ENCODE peak calls at places on chromosomes 7 and 10, in seven cellular contexts. One of them, this sample, is unnamed.

GRCh38 chr10:27285093-27285492 is 44.5 kb upstream of the ACBD5 start:
- DNase-seq in B cell: no peak
- DNase-seq in left ventricle myocardium inferior: no peak
- DNase-seq in naive thymus-derived CD8-positive, alpha-beta T cell: peak; percentile 33
- DNase-seq in C1 segment of cervical spinal cord: no peak
- DNase-seq in iPS DF 19.7: no peak
- DNase-seq in stimulated activated CD8-positive, alpha-beta memory T cell treated with anti-CD3 and anti-CD28 coated beads, Interleukin-4, amount 100 ng/mL, for 4 hours: no peak
- DNase-seq in this sample: no peak

GRCh38 chr7:29243777-29244655 is 49.4 kb downstream of the CHN2 start:
- DNase-seq in B cell: peak; percentile 30
- DNase-seq in left ventricle myocardium inferior: no peak
- DNase-seq in naive thymus-derived CD8-positive, alpha-beta T cell: peak; percentile 8
- DNase-seq in C1 segment of cervical spinal cord: no peak
- DNase-seq in iPS DF 19.7: peak; percentile 50
- DNase-seq in stimulated activated CD8-positive, alpha-beta memory T cell treated with anti-CD3 and anti-CD28 coated beads, Interleukin-4, amount 100 ng/mL, for 4 hours: peak; percentile 6
- DNase-seq in this sample: peak; percentile 11

GRCh38 chr7:2247141-2247985 is 5.3 kb downstream of the NUDT1 start:
- DNase-seq in B cell: peak; percentile 63
- DNase-seq in left ventricle myocardium inferior: no peak
- DNase-seq in naive thymus-derived CD8-positive, alpha-beta T cell: no peak
- DNase-seq in C1 segment of cervical spinal cord: no peak
- DNase-seq in iPS DF 19.7: no peak
- DNase-seq in stimulated activated CD8-positive, alpha-beta memory T cell treated with anti-CD3 and anti-CD28 coated beads, Interleukin-4, amount 100 ng/mL, for 4 hours: no peak
- DNase-seq in this sample: no peak

GRCh38 chr10:3764626-3765375 is 20.2 kb downstream of the KLF6 start:
- DNase-seq in B cell: peak; percentile 24
- DNase-seq in left ventricle myocardium inferior: no peak
- DNase-seq in naive thymus-derived CD8-positive, alpha-beta T cell: no peak
- DNase-seq in C1 segment of cervical spinal cord: no peak
- DNase-seq in iPS DF 19.7: no peak
- DNase-seq in stimulated activated CD8-positive, alpha-beta memory T cell treated with anti-CD3 and anti-CD28 coated beads, Interleukin-4, amount 100 ng/mL, for 4 hours: no peak
- DNase-seq in this sample: no peak

GRCh38 chr10:43041422-43042342 is 35.2 kb upstream of the RET start:
- DNase-seq in B cell: no peak
- DNase-seq in left ventricle myocardium inferior: peak; percentile 7
- DNase-seq in naive thymus-derived CD8-positive, alpha-beta T cell: no peak
- DNase-seq in C1 segment of cervical spinal cord: no peak
- DNase-seq in iPS DF 19.7: no peak
- DNase-seq in stimulated activated CD8-positive, alpha-beta memory T cell treated with anti-CD3 and anti-CD28 coated beads, Interleukin-4, amount 100 ng/mL, for 4 hours: no peak
- DNase-seq in this sample: no peak

GRCh38 chr10:68562666-68563522 is 2.8 kb downstream of the TET1 start:
- DNase-seq in B cell: no peak
- DNase-seq in left ventricle myocardium inferior: no peak
- DNase-seq in naive thymus-derived CD8-positive, alpha-beta T cell: peak; percentile 4
- DNase-seq in C1 segment of cervical spinal cord: no peak
- DNase-seq in iPS DF 19.7: peak; percentile 77
- DNase-seq in stimulated activated CD8-positive, alpha-beta memory T cell treated with anti-CD3 and anti-CD28 coated beads, Interleukin-4, amount 100 ng/mL, for 4 hours: no peak
- DNase-seq in this sample: no peak

GRCh38 chr10:52215745-52216361 is 98.2 kb upstream of the DKK1 start:
- DNase-seq in B cell: peak; percentile 70
- DNase-seq in left ventricle myocardium inferior: no peak
- DNase-seq in naive thymus-derived CD8-positive, alpha-beta T cell: peak; percentile 49
- DNase-seq in C1 segment of cervical spinal cord: no peak
- DNase-seq in iPS DF 19.7: no peak
- DNase-seq in stimulated activated CD8-positive, alpha-beta memory T cell treated with anti-CD3 and anti-CD28 coated beads, Interleukin-4, amount 100 ng/mL, for 4 hours: peak; percentile 2
- DNase-seq in this sample: no peak

GRCh38 chr7:155198901-155199845 is 98.5 kb upstream of the INSIG1 start:
- DNase-seq in B cell: no peak
- DNase-seq in left ventricle myocardium inferior: no peak
- DNase-seq in naive thymus-derived CD8-positive, alpha-beta T cell: no peak
- DNase-seq in C1 segment of cervical spinal cord: no peak
- DNase-seq in iPS DF 19.7: no peak
- DNase-seq in stimulated activated CD8-positive, alpha-beta memory T cell treated with anti-CD3 and anti-CD28 coated beads, Interleukin-4, amount 100 ng/mL, for 4 hours: peak; percentile 15
- DNase-seq in this sample: peak; percentile 37

GRCh38 chr7:74717889-74718288 is 55.9 kb upstream of the NCF1 start:
- DNase-seq in B cell: no peak
- DNase-seq in left ventricle myocardium inferior: no peak
- DNase-seq in naive thymus-derived CD8-positive, alpha-beta T cell: no peak
- DNase-seq in C1 segment of cervical spinal cord: no peak
- DNase-seq in iPS DF 19.7: no peak
- DNase-seq in stimulated activated CD8-positive, alpha-beta memory T cell treated with anti-CD3 and anti-CD28 coated beads, Interleukin-4, amount 100 ng/mL, for 4 hours: no peak
- DNase-seq in this sample: no peak

GRCh38 chr10:955127-955819 is 23.8 kb upstream of the LARP4B start:
- DNase-seq in B cell: no peak
- DNase-seq in left ventricle myocardium inferior: no peak
- DNase-seq in naive thymus-derived CD8-positive, alpha-beta T cell: no peak
- DNase-seq in C1 segment of cervical spinal cord: no peak
- DNase-seq in iPS DF 19.7: no peak
- DNase-seq in stimulated activated CD8-positive, alpha-beta memory T cell treated with anti-CD3 and anti-CD28 coated beads, Interleukin-4, amount 100 ng/mL, for 4 hours: no peak
- DNase-seq in this sample: no peak

GRCh38 chr10:17396004-17396403 is 58.4 kb downstream of the ST8SIA6 start:
- DNase-seq in B cell: no peak
- DNase-seq in left ventricle myocardium inferior: no peak
- DNase-seq in naive thymus-derived CD8-positive, alpha-beta T cell: no peak
- DNase-seq in C1 segment of cervical spinal cord: no peak
- DNase-seq in iPS DF 19.7: no peak
- DNase-seq in stimulated activated CD8-positive, alpha-beta memory T cell treated with anti-CD3 and anti-CD28 coated beads, Interleukin-4, amount 100 ng/mL, for 4 hours: no peak
- DNase-seq in this sample: no peak

GRCh38 chr7:585229-585711 is 65.6 kb upstream of the PDGFA start:
- DNase-seq in B cell: no peak
- DNase-seq in left ventricle myocardium inferior: no peak
- DNase-seq in naive thymus-derived CD8-positive, alpha-beta T cell: no peak
- DNase-seq in C1 segment of cervical spinal cord: no peak
- DNase-seq in iPS DF 19.7: no peak
- DNase-seq in stimulated activated CD8-positive, alpha-beta memory T cell treated with anti-CD3 and anti-CD28 coated beads, Interleukin-4, amount 100 ng/mL, for 4 hours: no peak
- DNase-seq in this sample: peak; percentile 40

GRCh38 chr7:78924581-78924980 is 528.9 kb downstream of the MAGI2 start:
- DNase-seq in B cell: no peak
- DNase-seq in left ventricle myocardium inferior: no peak
- DNase-seq in naive thymus-derived CD8-positive, alpha-beta T cell: no peak
- DNase-seq in C1 segment of cervical spinal cord: no peak
- DNase-seq in iPS DF 19.7: peak; percentile 12
- DNase-seq in stimulated activated CD8-positive, alpha-beta memory T cell treated with anti-CD3 and anti-CD28 coated beads, Interleukin-4, amount 100 ng/mL, for 4 hours: no peak
- DNase-seq in this sample: no peak

GRCh38 chr7:158165711-158166110 is 421.9 kb downstream of the PTPRN2 start:
- DNase-seq in B cell: no peak
- DNase-seq in left ventricle myocardium inferior: no peak
- DNase-seq in naive thymus-derived CD8-positive, alpha-beta T cell: no peak
- DNase-seq in C1 segment of cervical spinal cord: no peak
- DNase-seq in iPS DF 19.7: no peak
- DNase-seq in stimulated activated CD8-positive, alpha-beta memory T cell treated with anti-CD3 and anti-CD28 coated beads, Interleukin-4, amount 100 ng/mL, for 4 hours: no peak
- DNase-seq in this sample: no peak

GRCh38 chr10:43120116-43120947 is 17.9 kb upstream of the CSGALNACT2 start:
- DNase-seq in B cell: no peak
- DNase-seq in left ventricle myocardium inferior: no peak
- DNase-seq in naive thymus-derived CD8-positive, alpha-beta T cell: no peak
- DNase-seq in C1 segment of cervical spinal cord: no peak
- DNase-seq in iPS DF 19.7: no peak
- DNase-seq in stimulated activated CD8-positive, alpha-beta memory T cell treated with anti-CD3 and anti-CD28 coated beads, Interleukin-4, amount 100 ng/mL, for 4 hours: no peak
- DNase-seq in this sample: no peak

GRCh38 chr10:63976538-63976937 is 455.3 kb downstream of the REEP3 start:
- DNase-seq in B cell: peak; percentile 23
- DNase-seq in left ventricle myocardium inferior: no peak
- DNase-seq in naive thymus-derived CD8-positive, alpha-beta T cell: no peak
- DNase-seq in C1 segment of cervical spinal cord: peak; percentile 25
- DNase-seq in iPS DF 19.7: no peak
- DNase-seq in stimulated activated CD8-positive, alpha-beta memory T cell treated with anti-CD3 and anti-CD28 coated beads, Interleukin-4, amount 100 ng/mL, for 4 hours: no peak
- DNase-seq in this sample: no peak

GRCh38 chr7:151754142-151754590 is 122.7 kb downstream of the PRKAG2 start:
- DNase-seq in B cell: peak; percentile 63
- DNase-seq in left ventricle myocardium inferior: peak; percentile 76
- DNase-seq in naive thymus-derived CD8-positive, alpha-beta T cell: no peak
- DNase-seq in C1 segment of cervical spinal cord: peak; percentile 63
- DNase-seq in iPS DF 19.7: peak; percentile 96
- DNase-seq in stimulated activated CD8-positive, alpha-beta memory T cell treated with anti-CD3 and anti-CD28 coated beads, Interleukin-4, amount 100 ng/mL, for 4 hours: no peak
- DNase-seq in this sample: no peak

This sample was measured in activated naive CD8-positive, alpha-beta T cell treated with anti-CD3 and anti-CD28 coated beads, Interleukin-2, amount 50 U/mL, for 16 hours.